ENCODE peak calls at places on chromosomes 11 and 22, in four cellular contexts. R, G, E and Z are unnamed samples.

GRCh38 chr11:133541331-133542095 is 9.2 kb upstream of the OPCML start:
- DNase-seq in R (no peak), G (no peak), E (no peak), Z (no peak)

GRCh38 chr22:31313366-31314147 is 21.3 kb upstream of the PIK3IP1 start:
- DNase-seq in R (peak; percentile 62), G (peak; percentile 45), E (peak; percentile 95), Z (peak; percentile 64)

GRCh38 chr22:29004647-29005371 is 56.8 kb downstream of the C22orf31 start:
- DNase-seq in R (peak; percentile 79), G (no peak), E (peak; percentile 46), Z (peak; percentile 55)

GRCh38 chr22:29245626-29246385 is 22.0 kb downstream of the RHBDD3 start:
- DNase-seq in R (peak; percentile 67), G (no peak), E (peak; percentile 61), Z (peak; percentile 72)

GRCh38 chr11:47915407-47916137 is 64.8 kb upstream of the PTPRJ start:
- DNase-seq in R (no peak), G (no peak), E (no peak), Z (peak; percentile 21)

GRCh38 chr22:33697640-33698039 is 222.6 kb downstream of the LARGE1 start:
- DNase-seq in R (no peak), G (no peak), E (no peak), Z (no peak)

GRCh38 chr11:69819541-69820070 is 390 bp upstream of the FGF3 start:
- DNase-seq in R (no peak), G (no peak), E (no peak), Z (peak; percentile 67)

GRCh38 chr11:23688835-23689234 is 808.0 kb upstream of the LUZP2 start:
- DNase-seq in R (no peak), G (no peak), E (no peak), Z (no peak)

GRCh38 chr11:64070301-64070656 is 34.5 kb downstream of the FLRT1 start:
- DNase-seq in R (no peak), G (no peak), E (no peak), Z (no peak)

GRCh38 chr22:38115423-38116205 is 5.1 kb upstream of the BAIAP2L2 start:
- DNase-seq in R (no peak), G (no peak), E (no peak), Z (no peak)

GRCh38 chr11:60937811-60938210 is 13.6 kb downstream of the TMEM132A start:
- DNase-seq in R (no peak), G (no peak), E (no peak), Z (no peak)

GRCh38 chr11:518463-519202 is 11.6 kb upstream of the RNH1 start:
- DNase-seq in R (peak; percentile 82), G (peak; percentile 88), E (peak; percentile 88), Z (peak; percentile 76)

GRCh38 chr11:115201121-115201792 is 303.0 kb downstream of the CADM1 start:
- DNase-seq in R (no peak), G (no peak), E (no peak), Z (no peak)

GRCh38 chr11:106421673-106422292 is 344.3 kb downstream of the AASDHPPT start:
- DNase-seq in R (no peak), G (no peak), E (no peak), Z (no peak)

GRCh38 chr11:17371614-17372013 is 16.8 kb downstream of the KCNJ11 start:
- DNase-seq in R (no peak), G (no peak), E (no peak), Z (no peak)

GRCh38 chr11:87473174-87473573 is 435.4 kb downstream of the TMEM135 start:
- DNase-seq in R (no peak), G (no peak), E (no peak), Z (no peak)

GRCh38 chr11:46382644-46383403 is 1.4 kb downstream of the MDK start:
- DNase-seq in R (peak; percentile 68), G (no peak), E (no peak), Z (peak; percentile 56)

GRCh38 chr11:131036544-131036943 is 120.3 kb upstream of the SNX19 start:
- DNase-seq in R (no peak), G (no peak), E (no peak), Z (no peak)

GRCh38 chr11:816433-816779 is 2.3 kb upstream of the PNPLA2 start:
- DNase-seq in R (no peak), G (no peak), E (no peak), Z (no peak)

GRCh38 chr11:117218133-117218915 is 13.5 kb downstream of the PCSK7 start:
- DNase-seq in R (no peak), G (no peak), E (peak; percentile 68), Z (no peak)

GRCh38 chr11:117217685-117218084 is 14.2 kb downstream of the PCSK7 start:
- DNase-seq in R (no peak), G (no peak), E (no peak), Z (no peak)

GRCh38 chr11:117212697-117213355 is 13.7 kb downstream of the TAGLN start:
- DNase-seq in R (no peak), G (no peak), E (no peak), Z (no peak)

GRCh38 chr11:117217141-117217609 is 14.7 kb downstream of the PCSK7 start:
- DNase-seq in R (no peak), G (no peak), E (no peak), Z (no peak)

DNA sequence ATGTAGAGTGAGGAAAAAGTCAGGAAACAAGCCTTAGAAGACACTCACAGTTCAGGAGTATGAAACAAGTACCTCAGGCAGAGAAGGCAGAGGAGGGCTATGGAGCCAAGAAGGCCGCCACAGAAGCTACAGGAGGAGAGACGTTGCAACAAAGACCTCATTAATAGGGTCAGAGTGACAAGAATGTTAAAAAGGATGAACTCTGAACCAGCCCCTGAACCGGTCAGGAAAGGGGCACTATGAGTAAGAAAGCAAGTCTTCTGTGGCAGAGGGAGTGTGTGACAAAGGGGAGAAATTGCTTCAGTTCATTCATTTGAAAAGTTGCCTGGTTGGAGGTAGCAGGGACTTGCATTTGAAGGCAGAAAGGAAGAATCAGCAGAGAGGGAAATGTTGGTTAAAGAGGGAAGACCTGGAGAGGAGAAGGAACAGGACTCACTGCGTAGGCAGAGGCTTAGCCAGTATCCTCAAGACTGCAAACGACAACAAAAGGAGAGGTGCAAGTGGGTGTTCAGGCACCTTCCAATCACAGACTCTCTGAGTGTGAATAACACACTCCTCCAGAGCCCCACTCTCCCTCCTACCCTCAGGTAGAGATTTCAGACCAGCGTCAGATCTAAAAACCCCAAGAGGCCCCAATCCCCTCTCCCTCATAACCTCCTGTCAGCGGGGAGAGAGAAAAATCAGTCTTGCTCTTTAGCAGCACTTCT is 15.4 kb downstream of the TAGLN start:
- DNase-seq in R (no peak), G (no peak), E (no peak), Z (no peak)
- H3K9me3 ChIP-seq in R (no peaks in the 10 kb centered on the region), G (no peaks in the 10 kb centered on the region), E (no peaks in the 10 kb centered on the region), Z (no peaks in the 10 kb centered on the region)

DNA sequence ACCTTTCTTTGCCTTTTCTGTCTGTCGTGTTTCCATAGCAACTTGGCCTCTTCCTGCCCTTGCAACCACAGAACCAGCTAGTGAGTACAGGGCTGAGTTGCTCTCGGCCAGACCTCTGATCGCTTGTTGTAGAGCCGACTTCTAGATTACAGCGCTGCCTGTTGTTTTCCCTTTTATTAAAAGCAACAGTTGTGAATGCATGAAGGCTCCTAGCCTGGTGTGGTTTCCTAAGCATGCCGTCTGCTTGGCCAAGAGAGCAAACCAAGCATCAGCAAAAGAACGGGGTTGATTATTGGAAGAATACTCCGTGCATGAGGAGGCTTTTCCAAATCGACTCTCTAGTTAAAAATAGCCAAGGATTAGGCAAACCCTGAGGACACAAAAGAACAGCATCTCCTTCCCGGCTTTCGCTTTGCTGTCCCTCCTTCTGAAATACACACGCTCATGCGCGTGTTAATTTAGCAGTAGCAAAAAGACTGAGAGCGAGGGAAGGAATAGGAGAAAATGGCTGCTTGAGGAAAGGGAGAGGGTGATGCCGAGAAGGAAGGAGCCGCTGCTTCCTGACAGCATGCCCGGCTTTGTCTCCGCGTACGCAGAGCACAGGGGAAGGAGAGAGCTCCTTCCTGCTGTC is 71.5 kb upstream of the TTC12 start:
- DNase-seq in R (no peak), G (no peak), E (peak; percentile 35), Z (no peak)
- H3K4me3 ChIP-seq in R (no peak overlapping the region), G (peak overlapping the region; percentile 77), E (peak overlapping the region; percentile 12), Z (no peak overlapping the region)

DNA sequence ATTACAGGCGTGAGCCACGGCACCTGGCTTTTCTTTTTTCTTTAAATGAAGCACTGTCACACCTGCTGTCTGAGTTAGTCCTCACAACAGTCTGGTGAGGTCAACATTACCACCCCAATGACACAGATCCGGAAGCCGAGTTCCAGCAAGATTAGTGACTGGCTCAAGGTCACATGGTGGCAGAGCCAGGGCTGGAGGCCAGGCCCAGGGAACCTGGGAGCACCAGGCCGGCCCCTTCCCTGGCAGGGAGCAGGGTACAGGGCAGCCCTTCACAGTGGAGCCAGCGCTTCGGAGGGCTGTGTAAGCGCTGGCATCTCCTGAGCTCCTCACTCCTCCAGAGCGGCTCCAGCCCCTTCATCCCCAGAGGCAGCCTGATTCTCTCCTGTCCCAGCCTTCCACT is 118.7 kb downstream of the ST3GAL4 start:
- DNase-seq in R (no peak), G (no peak), E (no peak), Z (no peak)
- H3K9me3 ChIP-seq in R (no peaks in the 10 kb centered on the region), G (no peaks in the 10 kb centered on the region), E (no peaks in the 10 kb centered on the region), Z (no peaks in the 10 kb centered on the region)

DNA sequence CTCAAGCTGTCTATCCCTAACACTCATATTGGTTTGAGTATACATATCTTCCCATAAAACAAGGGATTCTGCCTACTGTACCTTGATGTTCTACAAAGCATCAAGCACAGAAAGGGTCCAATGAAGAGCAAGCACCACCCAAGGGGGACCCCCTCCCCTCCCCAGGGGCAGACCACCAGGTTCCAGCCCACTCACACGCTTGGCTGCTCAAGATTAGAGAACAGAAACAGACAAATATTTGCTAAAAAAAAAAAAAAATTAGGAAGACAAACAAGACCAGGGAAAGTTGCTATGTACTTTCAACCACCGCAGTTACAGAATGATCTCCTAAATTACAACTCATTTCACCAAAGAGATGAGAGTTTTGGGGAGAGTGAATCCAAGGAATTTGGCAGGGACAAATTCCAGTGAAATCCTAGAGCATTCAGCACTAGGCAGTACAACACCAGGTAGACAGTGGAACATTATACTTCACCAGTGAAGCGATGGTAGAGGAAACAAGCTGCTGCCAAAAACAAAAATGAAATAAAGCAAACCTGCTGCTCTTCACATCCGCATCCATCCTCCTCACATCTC is 17.0 kb downstream of the SMCO4 start:
- DNase-seq in R (no peak), G (no peak), E (no peak), Z (no peak)
- H3K4me3 ChIP-seq in R (no peak overlapping the region), G (no peak overlapping the region), E (no peak overlapping the region), Z (no peak overlapping the region)

GRCh38 chr22:47205562-47205961 is 443.1 kb downstream of the TBC1D22A start:
- DNase-seq in R (no peak), G (no peak), E (no peak), Z (no peak)

GRCh38 chr22:47203554-47203991 is 441.1 kb downstream of the TBC1D22A start:
- DNase-seq in R (no peak), G (no peak), E (peak; percentile 89), Z (no peak)

GRCh38 chr22:47202819-47203553 is 440.5 kb downstream of the TBC1D22A start:
- DNase-seq in R (no peak), G (no peak), E (no peak), Z (no peak)

GRCh38 chr22:47205081-47205491 is 442.6 kb downstream of the TBC1D22A start:
- DNase-seq in R (no peak), G (no peak), E (no peak), Z (no peak)

GRCh38 chr22:47204002-47204979 is 441.8 kb downstream of the TBC1D22A start:
- DNase-seq in R (no peak), G (no peak), E (peak; percentile 85), Z (no peak)
- H3K9me3 ChIP-seq in R (no peaks in the 10 kb centered on the region), G (no peaks in the 10 kb centered on the region), E (no peaks in the 10 kb centered on the region), Z (no peaks in the 10 kb centered on the region)

DNA sequence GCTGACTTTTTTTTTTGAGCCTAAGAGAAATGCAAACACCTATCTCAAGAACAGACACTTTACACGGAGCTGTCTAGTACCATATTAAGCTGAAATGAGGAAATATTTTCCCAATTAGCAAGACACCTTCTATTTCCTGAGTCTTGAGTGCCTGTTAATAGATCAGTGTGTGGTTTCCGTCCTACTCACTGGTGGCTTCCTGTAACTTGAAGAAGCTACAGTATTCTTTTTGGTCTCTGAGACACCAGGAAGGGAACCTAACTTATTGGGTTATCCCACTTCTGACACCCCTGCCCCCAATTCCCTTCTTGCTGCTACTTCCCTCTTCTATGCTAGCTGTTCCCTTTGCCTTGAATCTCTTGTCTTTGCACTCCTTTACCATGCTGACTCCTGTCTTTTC is 92.7 kb downstream of the FDX1 start:
- DNase-seq in R (no peak), G (no peak), E (no peak), Z (no peak)
- H3K4me3 ChIP-seq in R (no peak overlapping the region), G (no peak overlapping the region), E (no peak overlapping the region), Z (no peak overlapping the region)